ENCODE peak calls at places on chromosome 1, in nine cellular contexts. T, K, F, G, I, D, Q, O and E are unnamed samples.

GRCh38 chr1:214122110-214122509 is 134.3 kb downstream of the PROX1 start:
- DNase-seq in T (no peak), K (no peak), F (no peak), G (no peak), I (no peak), D (no peak), Q (no peak), O (no peak), E (no peak)

GRCh38 chr1:27832762-27833161 is 2.2 kb downstream of the PPP1R8 start:
- DNase-seq in T (peak; percentile 55), K (peak; percentile 85), F (no peak), G (no peak), I (no peak), D (no peak), Q (no peak), O (peak; percentile 36), E (no peak)

GRCh38 chr1:16441312-16441641 is 753 bp downstream of the NECAP2 start:
- DNase-seq in T (peak; percentile 27), K (peak; percentile 15), F (no peak), G (no peak), I (no peak), D (no peak), Q (no peak), O (peak; percentile 48), E (no peak)

GRCh38 chr1:65527211-65527610 is 106.7 kb downstream of the LEPR start:
- DNase-seq in T (peak; percentile 84), K (peak; percentile 80), F (no peak), G (no peak), I (no peak), D (no peak), Q (no peak), O (no peak), E (no peak)

GRCh38 chr1:184684285-184685077 is 70.2 kb downstream of the EDEM3 start:
- DNase-seq in T (no peak), K (no peak), F (peak; percentile 43), G (no peak), I (no peak), D (no peak), Q (no peak), O (no peak), E (no peak)

GRCh38 chr1:50841791-50842387 is 118.2 kb downstream of the FAF1 start:
- DNase-seq in T (peak; percentile 23), K (peak; percentile 73), F (no peak), G (no peak), I (no peak), D (no peak), Q (no peak), O (no peak), E (no peak)

GRCh38 chr1:172537827-172538391 is 5.0 kb downstream of the SUCO start:
- DNase-seq in T (no peak), K (peak; percentile 75), F (no peak), G (no peak), I (no peak), D (no peak), Q (no peak), O (no peak), E (no peak)

GRCh38 chr1:101164776-101165175 is 72.0 kb upstream of the S1PR1 start:
- DNase-seq in T (no peak), K (no peak), F (no peak), G (no peak), I (no peak), D (no peak), Q (no peak), O (no peak), E (no peak)

GRCh38 chr1:39779137-39779536 is 8.0 kb upstream of the OXCT2 start:
- DNase-seq in T (no peak), K (no peak), F (no peak), G (no peak), I (no peak), D (no peak), Q (no peak), O (no peak), E (no peak)